ENCODE peak calls at places on chromosomes 7 and 10, in eight cellular contexts. O is AG09309, M is heart left ventricle, H is GM10248, L is mucosa of descending colon, N is Calu3, U is omental fat pad, E is H1. C is an unnamed sample.

GRCh38 chr7:105621617-105622016 is 40.3 kb upstream of the EFCAB10 start:
- DNase-seq in L (peak), M (peak), H (no peak), O (peak), U (no peak), N (no peak), E (no peak), C (no peak)

GRCh38 chr10:30284860-30285594 is 64.1 kb downstream of the MTPAP start:
- DNase-seq in U (no peak), M (no peak), H (peak), O (no peak), N (peak), E (no peak), L (no peak), C (no peak)

GRCh38 chr10:18229839-18230238 is 89.6 kb downstream of the CACNB2 start:
- DNase-seq in O (no peak), N (no peak), M (no peak), E (no peak), U (no peak), L (no peak), H (no peak), C (no peak)

GRCh38 chr10:4882704-4883078 is 56.7 kb downstream of the AKR1E2 start:
- DNase-seq in U (no peak), N (no peak), E (no peak), M (no peak), H (no peak), O (no peak), L (no peak), C (no peak)

GRCh38 chr7:8147004-8147403 is 115.0 kb downstream of the ICA1 start:
- DNase-seq in E (no peak), U (no peak), O (no peak), N (no peak), H (no peak), M (no peak), L (no peak), C (no peak)

GRCh38 chr10:71247804-71248203 is 35.4 kb downstream of the UNC5B start:
- DNase-seq in U (no peak), E (no peak), L (no peak), M (no peak), H (no peak), N (no peak), O (no peak), C (no peak)

GRCh38 chr7:26292768-26293560 is 1.3 kb downstream of the SNX10 start:
- DNase-seq in E (no peak), N (no peak), U (no peak), L (no peak), M (no peak), O (no peak), H (no peak), C (no peak)

GRCh38 chr10:11207276-11207809 is 189.7 kb downstream of the CELF2 start:
- DNase-seq in N (no peak), E (peak), H (no peak), L (no peak), O (no peak), U (no peak), M (no peak), C (no peak)

GRCh38 chr7:25946181-25946580 is 205.8 kb upstream of the NFE2L3 start:
- DNase-seq in N (no peak), O (no peak), U (no peak), L (no peak), E (no peak), M (no peak), H (no peak), C (no peak)

GRCh38 chr7:17099083-17099973 is 199.1 kb upstream of the AHR start:
- DNase-seq in L (peak), E (no peak), H (no peak), M (no peak), N (peak), O (no peak), U (no peak), C (no peak)

GRCh38 chr10:76308946-76309529 is 877.6 kb downstream of the LRMDA start:
- DNase-seq in N (no peak), H (no peak), M (no peak), E (no peak), U (no peak), O (no peak), L (no peak), C (no peak)

GRCh38 chr10:102413053-102413705 is 5.4 kb downstream of the PSD start:
- DNase-seq in M (no peak), O (no peak), H (peak), U (no peak), N (no peak), L (no peak), E (no peak), C (no peak)

GRCh38 chr7:157528785-157529341 is 192.1 kb downstream of the DNAJB6 start:
- DNase-seq in U (no peak), N (no peak), O (no peak), E (no peak), H (no peak), M (no peak), L (no peak), C (peak)

GRCh38 chr7:124929467-124930172 is at the start of gene POT1:
- DNase-seq in N (peak), L (peak), E (peak), U (peak), H (peak), M (peak), O (peak), C (peak)

GRCh38 chr10:97882142-97883091 is 32.8 kb downstream of the GOLGA7B start:
- DNase-seq in N (peak), L (no peak), U (no peak), E (no peak), M (no peak), H (no peak), O (peak), C (no peak)

GRCh38 chr7:13188236-13188635 is 500.8 kb downstream of the ARL4A start:
- DNase-seq in U (no peak), N (peak), L (no peak), E (no peak), M (no peak), H (no peak), O (no peak), C (no peak)

GRCh38 chr7:66629222-66629658 is 559 bp downstream of the KCTD7 start:
- DNase-seq in N (no peak), L (peak), E (no peak), M (no peak), U (no peak), H (no peak), O (no peak), C (no peak)

GRCh38 chr10:86102031-86102430 is 264.6 kb downstream of the GRID1 start:
- DNase-seq in H (no peak), E (no peak), U (no peak), M (no peak), O (no peak), N (no peak), L (no peak), C (no peak)

GRCh38 chr10:86102446-86102845 is 264.1 kb downstream of the GRID1 start:
- DNase-seq in L (no peak), E (no peak), O (no peak), U (no peak), N (no peak), M (no peak), H (no peak), C (no peak)

GRCh38 chr10:86099542-86100334 is 266.9 kb downstream of the GRID1 start:
- DNase-seq in L (no peak), U (no peak), N (no peak), H (no peak), E (no peak), O (no peak), M (no peak), C (no peak)

GRCh38 chr10:86103391-86104101 is 263.0 kb downstream of the GRID1 start:
- DNase-seq in E (no peak), H (no peak), L (no peak), M (no peak), N (no peak), O (no peak), U (no peak), C (no peak)

DNA sequence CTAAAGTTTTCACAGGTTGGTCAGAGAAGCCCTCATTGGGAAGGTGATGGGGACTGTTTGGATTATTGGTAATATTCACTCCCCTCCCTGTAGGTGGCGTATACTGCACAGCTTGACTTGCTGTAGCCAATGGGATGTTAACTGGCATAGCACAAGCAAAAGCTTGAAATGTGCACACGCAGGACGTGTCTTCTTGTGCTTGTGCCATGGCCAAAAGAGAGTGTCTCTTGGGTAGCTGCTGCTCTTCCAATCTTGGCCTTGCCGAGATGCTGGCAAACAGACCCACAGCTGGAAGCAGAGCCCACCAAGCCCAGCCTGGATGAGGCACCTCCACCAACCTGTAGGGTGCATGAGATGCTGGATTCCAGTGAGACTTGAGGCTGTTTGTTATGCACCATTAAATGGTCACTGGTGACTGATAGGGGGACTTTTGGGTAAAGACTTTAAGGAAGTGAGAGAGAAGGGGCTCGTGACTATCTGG is 266.0 kb downstream of the GRID1 start:
- DNase-seq in O (no peak), H (peak), N (peak), E (no peak), M (no peak), L (peak), U (no peak), C (no peak)
- TF ChIP-seq CTCF in O (peak), H (peak), N (peak), E (peak), M (peak), L (peak), U (no peak), C (peak)

GRCh38 chr10:12348870-12349627 is at the start of gene CAMK1D:
- DNase-seq in E (peak), U (no peak), M (peak), O (peak), L (peak), H (peak), N (peak), C (peak)
- TF ChIP-seq CTCF in E (no peak), U (no peak), M (no peak), O (peak), L (peak), H (peak), N (no peak), C (no peak)

DNA sequence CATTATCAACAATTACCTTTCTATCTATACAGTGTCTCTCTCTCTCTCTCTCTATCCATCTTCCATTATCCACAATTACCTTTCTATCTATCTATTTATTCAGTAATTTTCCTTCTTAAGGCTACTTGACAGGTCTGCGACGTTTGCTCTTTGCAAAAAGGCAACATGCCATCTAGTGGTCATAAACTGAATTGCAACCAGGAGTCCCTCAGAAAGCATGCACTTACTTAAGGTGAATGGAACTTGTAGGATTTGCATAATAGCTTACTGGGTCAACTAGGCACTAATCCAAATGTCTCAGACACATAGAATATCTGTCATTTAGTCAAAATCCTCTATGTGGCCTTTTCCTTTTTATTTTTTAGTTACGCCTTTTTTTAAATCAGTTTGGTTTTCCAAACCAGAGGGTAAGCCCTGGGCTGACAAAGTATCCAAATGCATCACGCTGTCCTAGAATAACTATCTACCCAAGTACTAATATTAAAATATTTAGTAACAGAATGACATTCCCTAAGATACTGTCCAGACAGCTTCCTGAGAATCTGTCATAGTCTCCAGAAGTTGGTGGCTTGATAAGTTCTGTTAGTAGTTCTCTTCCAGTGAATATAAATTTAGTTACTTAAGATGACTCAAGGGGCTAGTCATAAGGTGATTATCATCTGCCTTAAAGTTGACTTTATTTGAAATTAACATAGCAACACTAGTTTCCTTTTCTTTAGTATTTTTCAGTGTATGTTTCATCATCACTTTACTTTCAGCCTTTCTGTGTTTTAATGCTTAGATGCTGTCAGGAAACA is 208.3 kb downstream of the PPP1R3A start:
- DNase-seq in O (peak), U (no peak), E (no peak), N (peak), H (peak), M (peak), L (peak), C (no peak)
- TF ChIP-seq CTCF in O (peak), U (peak), E (peak), N (peak), H (peak), M (peak), L (peak), C (peak)

GRCh38 chr10:49408437-49409306 is 12.8 kb upstream of the DRGX start:
- DNase-seq in O (no peak), U (no peak), M (no peak), H (no peak), L (no peak), E (peak), N (no peak), C (no peak)
- TF ChIP-seq CTCF in O (peak), U (no peak), M (no peak), H (no peak), L (no peak), E (peak), N (no peak), C (no peak)

DNA sequence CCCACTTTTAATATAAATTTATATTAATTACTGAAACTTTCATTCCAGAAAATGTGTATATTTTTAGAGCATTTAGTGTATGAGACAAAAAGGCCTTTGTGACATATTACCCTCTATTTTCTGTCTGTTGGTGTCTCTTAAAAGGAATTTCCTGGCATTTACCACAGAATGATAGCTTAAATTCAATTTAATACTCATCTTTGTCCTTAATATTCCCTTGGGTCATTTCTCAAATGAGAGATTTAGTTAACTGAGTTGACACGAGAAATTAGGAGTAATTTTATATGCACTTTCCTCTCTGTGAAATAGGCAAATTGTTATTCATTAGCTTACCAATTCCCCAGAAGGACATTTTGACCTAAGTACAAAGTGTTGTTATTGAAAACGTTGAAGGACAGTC is 101.7 kb upstream of the CTTNBP2 start:
- DNase-seq in O (no peak), E (no peak), M (no peak), H (no peak), U (no peak), L (no peak), N (no peak), C (no peak)
- TF ChIP-seq CTCF in O (no peak), E (no peak), M (no peak), H (no peak), U (no peak), L (no peak), N (no peak), C (no peak)

DNA sequence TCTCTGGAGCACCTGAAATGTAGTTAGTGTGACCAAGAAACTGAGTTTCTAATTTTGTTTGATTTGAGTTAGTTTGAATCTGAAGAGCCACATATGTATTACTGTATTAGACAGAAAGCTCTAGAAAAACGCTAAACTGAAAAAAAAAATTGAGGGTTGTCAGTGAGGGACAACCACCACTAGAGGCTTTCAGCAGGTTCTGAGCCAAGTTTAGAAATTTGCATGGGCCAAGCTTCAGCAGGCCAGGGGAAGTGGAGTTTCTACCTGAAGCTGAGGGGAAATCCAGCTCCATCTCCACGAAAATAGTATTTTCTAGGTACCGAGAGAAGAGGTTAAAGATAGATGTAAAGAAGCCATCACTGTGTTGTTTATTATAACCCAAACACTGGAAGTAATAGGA is 77.9 kb upstream of the PLXNA4 start:
- DNase-seq in O (no peak), H (peak), U (no peak), L (no peak), N (no peak), E (peak), M (no peak), C (no peak)
- TF ChIP-seq CTCF in O (peak), H (peak), U (no peak), L (no peak), N (no peak), E (peak), M (peak), C (no peak)

GRCh38 chr7:32140540-32140939 is 70.3 kb upstream of the PDE1C start:
- DNase-seq in M (no peak), O (no peak), E (no peak), H (no peak), L (no peak), U (no peak), N (no peak), C (no peak)
- TF ChIP-seq CTCF in M (no peak), O (no peak), E (peak), H (no peak), L (no peak), U (no peak), N (no peak), C (no peak)

GRCh38 chr10:66277481-66277880 is 648.4 kb upstream of the LRRTM3 start:
- DNase-seq in L (no peak), E (no peak), O (no peak), M (no peak), H (no peak), N (no peak), U (no peak), C (no peak)
- TF ChIP-seq CTCF in L (no peak), E (peak), O (no peak), M (no peak), H (no peak), N (peak), U (no peak), C (peak)

GRCh38 chr7:23106491-23106800 is 861 bp downstream of the KLHL7 start:
- DNase-seq in E (peak), N (no peak), O (no peak), H (no peak), M (no peak), L (peak), U (peak), C (no peak)

GRCh38 chr7:23105086-23105643 is 420 bp upstream of the KLHL7 start:
- DNase-seq in O (no peak), M (no peak), U (no peak), E (no peak), H (peak), L (peak), N (no peak), C (no peak)

GRCh38 chr7:23106801-23107713 is 1.5 kb downstream of the KLHL7 start:
- DNase-seq in H (no peak), M (no peak), U (no peak), E (no peak), L (no peak), O (no peak), N (no peak), C (no peak)

GRCh38 chr7:23107781-23108180 is 2.2 kb downstream of the KLHL7 start:
- DNase-seq in M (no peak), H (no peak), O (no peak), E (no peak), N (no peak), U (no peak), L (no peak), C (no peak)

DNA sequence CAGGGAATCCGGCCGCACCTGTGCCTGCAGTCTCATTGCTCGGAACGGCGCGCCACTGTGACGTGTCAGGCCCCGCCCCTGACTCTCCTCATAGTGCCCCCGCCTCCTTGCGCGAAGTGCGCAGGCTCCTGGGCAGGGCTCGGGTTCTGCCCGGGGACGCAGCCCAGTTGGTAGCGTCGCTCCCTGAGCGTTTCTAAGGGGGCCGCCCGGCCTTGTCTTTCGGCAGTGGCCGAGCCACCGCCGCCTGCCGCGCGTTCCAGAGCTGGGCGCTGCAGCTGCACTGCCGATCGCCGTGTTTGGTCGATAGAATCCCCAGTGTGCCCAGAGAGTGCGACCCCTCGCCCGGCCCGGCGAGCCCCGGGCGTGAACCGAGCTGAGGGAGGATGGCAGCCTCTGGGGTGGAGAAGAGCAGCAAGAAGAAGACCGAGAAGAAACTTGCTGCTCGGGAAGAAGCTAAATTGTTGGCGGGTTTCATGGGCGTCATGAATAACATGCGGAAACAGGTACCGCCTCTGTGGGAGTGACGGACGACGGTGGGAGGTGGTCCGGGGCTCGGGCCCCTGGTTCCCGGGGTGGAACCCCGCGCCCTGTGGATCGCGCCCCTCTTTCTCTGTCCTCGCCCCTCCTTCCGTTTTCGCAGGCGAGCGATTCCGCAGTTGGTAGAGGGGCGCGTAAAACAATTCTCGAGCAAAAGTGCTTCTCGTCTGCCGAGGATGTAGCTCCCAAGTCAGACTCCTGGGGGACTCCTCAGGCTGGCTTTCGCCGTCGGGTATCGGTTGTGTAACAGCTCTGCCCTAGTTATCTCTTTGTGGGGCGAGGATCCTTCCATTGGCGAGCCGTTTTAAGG is at the start of gene KLHL7:
- DNase-seq in U (peak), E (peak), O (peak), H (peak), M (peak), L (peak), N (peak), C (peak)
- TF ChIP-seq CTCF in U (no peak), E (no peak), O (no peak), H (no peak), M (no peak), L (no peak), N (peak), C (no peak)

C was measured in mesothelial cell of epicardium.